ENCODE peak calls at places on chromosome 13, in four cellular contexts. V, B, Y and T are unnamed samples.

GRCh38 chr13:102869948-102870676 is 24.3 kb downstream of the ERCC5 start:
- DNase-seq in V (no peak), B (no peak), Y (no peak), T (no peak)

GRCh38 chr13:51953347-51953746 is 57.9 kb downstream of the ATP7B start:
- DNase-seq in V (no peak), B (no peak), Y (no peak), T (no peak)

GRCh38 chr13:100098445-100099116 is 9.7 kb downstream of the PCCA start:
- DNase-seq in V (no peak), B (no peak), Y (no peak), T (no peak)

GRCh38 chr13:90800082-90800746 is 547.3 kb upstream of the MIR17HG start:
- DNase-seq in V (peak), B (no peak), Y (peak), T (no peak)

GRCh38 chr13:76707360-76707759 is 178.8 kb downstream of the KCTD12 start:
- DNase-seq in V (no peak), B (no peak), Y (no peak), T (no peak)

GRCh38 chr13:110113284-110113764 is 193.6 kb downstream of the COL4A1 start:
- DNase-seq in V (no peak), B (peak), Y (no peak), T (no peak)

GRCh38 chr13:106484755-106485193 is 50.7 kb downstream of the EFNB2 start:
- DNase-seq in V (no peak), B (no peak), Y (no peak), T (no peak)

GRCh38 chr13:43405457-43405856 is 381.3 kb downstream of the ENOX1 start:
- DNase-seq in V (no peak), B (no peak), Y (no peak), T (no peak)

GRCh38 chr13:66532146-66532545 is 698.0 kb downstream of the PCDH9 start:
- DNase-seq in V (no peak), B (no peak), Y (no peak), T (no peak)

DNA sequence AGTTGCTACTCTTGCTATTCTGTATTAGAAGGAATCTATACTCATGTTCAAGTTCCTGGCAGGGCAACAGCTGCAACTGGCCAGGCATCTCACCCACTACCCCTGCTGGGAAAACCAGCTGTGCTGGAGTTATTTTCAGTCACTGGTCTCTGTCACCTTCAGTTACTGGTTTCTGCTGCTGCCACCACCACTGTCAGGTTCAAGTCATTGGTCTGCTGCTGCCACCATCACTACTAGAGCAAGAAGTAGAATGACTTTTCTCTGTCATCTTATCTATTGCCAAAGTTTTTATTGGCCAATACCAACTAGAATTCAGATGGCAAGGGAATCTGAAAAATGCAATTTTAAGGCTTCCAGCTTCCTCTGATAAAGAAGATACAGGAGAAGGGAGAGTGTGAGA is 1615.2 kb downstream of the OLFM4 start:
- DNase-seq in V (no peak), B (no peak), Y (no peak), T (no peak)
- H3K4me3 ChIP-seq in V (no peak), B (no peak), Y (no peak), T (no peak)

GRCh38 chr13:23609414-23610186 is 39.4 kb downstream of the TNFRSF19 start:
- DNase-seq in V (no peak), B (no peak), Y (no peak), T (no peak)
- H3K4me3 ChIP-seq in V (peak), B (no peak), Y (peak), T (no peak)

GRCh38 chr13:28750187-28751045 is 31.6 kb upstream of the SLC46A3 start:
- DNase-seq in V (no peak), B (no peak), Y (no peak), T (no peak)
- H3K4me3 ChIP-seq in V (no peak), B (no peak), Y (no peak), T (no peak)

DNA sequence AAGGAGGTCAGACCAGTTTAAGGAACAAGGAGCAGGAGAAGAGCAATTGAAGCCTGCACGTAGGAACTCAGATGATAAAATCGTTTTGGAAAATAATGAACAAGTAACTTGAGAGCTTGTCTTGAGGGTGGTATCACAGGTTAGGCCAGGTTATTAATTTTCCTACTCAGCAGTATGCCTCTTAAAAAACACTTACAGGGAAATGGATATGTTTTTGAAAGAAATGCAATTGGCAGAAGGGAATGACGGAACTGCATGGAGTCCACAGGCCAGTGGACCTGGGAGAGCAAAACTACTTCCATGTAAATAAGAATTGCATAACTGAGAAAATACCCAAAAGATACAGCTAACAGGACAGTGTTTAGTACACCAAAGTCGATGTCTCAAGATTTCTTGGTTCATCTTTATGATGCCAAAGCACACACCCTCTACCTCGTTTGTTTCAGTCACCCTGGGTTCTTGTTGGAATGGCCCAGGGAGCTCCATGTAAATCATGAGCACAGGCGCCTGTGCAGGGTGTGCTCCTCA is 35.2 kb downstream of the MBNL2 start:
- DNase-seq in V (no peak), B (no peak), Y (no peak), T (no peak)
- H3K4me3 ChIP-seq in V (no peak), B (no peak), Y (no peak), T (no peak)

DNA sequence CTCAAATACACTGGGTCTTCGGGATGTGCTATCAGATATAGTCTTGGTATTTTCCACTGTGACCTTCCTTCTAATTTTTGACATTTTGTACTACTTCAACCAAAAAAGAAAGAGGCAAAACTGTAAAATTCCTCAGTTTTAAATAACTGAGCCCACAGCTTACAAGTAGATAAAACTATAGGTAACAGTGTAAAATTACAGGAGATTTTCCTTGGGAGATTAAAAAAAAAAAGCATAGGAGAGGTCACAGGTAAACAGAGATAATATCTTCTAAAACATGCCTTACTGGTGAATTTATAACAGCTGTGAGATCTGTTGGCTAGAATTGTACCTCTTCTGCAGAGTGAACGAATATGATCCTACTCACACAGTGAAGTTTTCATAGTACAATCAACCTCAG is 7.1 kb downstream of the ZC3H13 start:
- DNase-seq in V (no peak), B (no peak), Y (no peak), T (no peak)
- H3K4me3 ChIP-seq in V (no peak), B (no peak), Y (no peak), T (no peak)

GRCh38 chr13:33281951-33282595 is 3.5 kb downstream of the STARD13 start:
- DNase-seq in V (no peak), B (no peak), Y (no peak), T (no peak)
- H3K4me3 ChIP-seq in V (peak), B (no peak), Y (no peak), T (no peak)